ENCODE peak calls at places on chromosome 22, in ten cellular contexts. K, E, O, T, G, L, S, Y, F and U are unnamed samples.

GRCh38 chr22:27885977-27886842 is 32.8 kb downstream of the PITPNB start:
- DNase-seq in K (no peak), E (peak; percentile 85), O (peak; percentile 61), T (peak; percentile 10), G (peak; percentile 65), L (peak; percentile 72), S (peak; percentile 78), Y (peak; percentile 23), F (peak; percentile 58), U (peak; percentile 90)

GRCh38 chr22:27625769-27626674 is 175.5 kb downstream of the MN1 start:
- DNase-seq in K (no peak), E (no peak), O (no peak), T (no peak), G (no peak), L (no peak), S (no peak), Y (no peak), F (no peak), U (no peak)

GRCh38 chr22:50673231-50674126 is 856 bp downstream of the SHANK3 start:
- DNase-seq in K (no peak), E (no peak), O (peak; percentile 62), T (no peak), G (peak; percentile 60), L (no peak), S (no peak), Y (no peak), F (peak; percentile 16), U (no peak)

GRCh38 chr22:19884954-19885751 is 30.5 kb upstream of the GNB1L start:
- DNase-seq in K (no peak), E (no peak), O (no peak), T (no peak), G (peak; percentile 45), L (no peak), S (no peak), Y (no peak), F (no peak), U (no peak)

GRCh38 chr22:31605851-31606585 is 56.0 kb downstream of the PISD start:
- DNase-seq in K (no peak), E (no peak), O (no peak), T (no peak), G (no peak), L (no peak), S (no peak), Y (no peak), F (peak; percentile 56), U (no peak)

GRCh38 chr22:50115693-50116092 is 25.9 kb downstream of the MOV10L1 start:
- DNase-seq in K (peak; percentile 24), E (peak; percentile 28), O (no peak), T (no peak), G (no peak), L (peak; percentile 65), S (no peak), Y (no peak), F (peak; percentile 35), U (peak; percentile 65)

GRCh38 chr22:47389201-47389600 is 626.8 kb downstream of the TBC1D22A start:
- DNase-seq in K (no peak), E (no peak), O (no peak), T (no peak), G (no peak), L (no peak), S (no peak), Y (no peak), F (no peak), U (no peak)

GRCh38 chr22:42993651-42994275 is 21.2 kb downstream of the PACSIN2 start:
- DNase-seq in K (no peak), E (peak; percentile 51), O (no peak), T (peak; percentile 73), G (no peak), L (peak; percentile 63), S (peak; percentile 48), Y (no peak), F (no peak), U (peak; percentile 59)

GRCh38 chr22:49671331-49672012 is 156.2 kb downstream of the BRD1 start:
- DNase-seq in K (no peak), E (no peak), O (peak; percentile 40), T (no peak), G (peak; percentile 44), L (no peak), S (no peak), Y (no peak), F (no peak), U (no peak)

GRCh38 chr22:39906207-39906606 is 5.3 kb downstream of the GRAP2 start:
- DNase-seq in K (no peak), E (no peak), O (peak; percentile 34), T (no peak), G (no peak), L (no peak), S (no peak), Y (no peak), F (no peak), U (no peak)

GRCh38 chr22:39907605-39908097 is 6.8 kb downstream of the GRAP2 start:
- DNase-seq in K (no peak), E (no peak), O (no peak), T (no peak), G (no peak), L (no peak), S (no peak), Y (no peak), F (no peak), U (no peak)

GRCh38 chr22:39905686-39906085 is 4.8 kb downstream of the GRAP2 start:
- DNase-seq in K (no peak), E (no peak), O (no peak), T (no peak), G (no peak), L (no peak), S (no peak), Y (no peak), F (no peak), U (no peak)

GRCh38 chr22:39908121-39908520 is 7.2 kb downstream of the GRAP2 start:
- DNase-seq in K (no peak), E (no peak), O (peak; percentile 21), T (no peak), G (no peak), L (no peak), S (no peak), Y (no peak), F (no peak), U (no peak)

DNA sequence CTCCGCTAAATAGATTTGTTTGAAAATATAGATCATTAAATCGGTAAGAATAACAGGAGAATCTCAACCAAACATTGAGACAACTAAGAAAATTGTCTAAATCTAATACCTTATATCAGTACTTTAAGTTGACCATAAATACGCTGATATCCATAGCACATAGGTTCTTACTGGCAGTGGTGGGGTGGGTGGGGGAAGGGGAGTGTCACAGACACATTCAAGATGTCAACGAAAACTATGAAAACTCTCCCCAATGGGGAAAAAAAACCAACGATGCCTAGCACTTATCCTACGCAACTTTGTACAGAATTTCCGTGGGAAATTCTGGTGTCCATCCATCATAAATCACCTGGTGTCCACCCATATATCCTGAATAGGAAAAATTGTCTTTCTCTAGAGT is 6.2 kb downstream of the GRAP2 start:
- DNase-seq in K (no peak), E (no peak), O (no peak), T (no peak), G (no peak), L (no peak), S (no peak), Y (no peak), F (no peak), U (no peak)
- TF ChIP-seq CTCF in K (no peak), E (no peak), O (no peak), T (no peak), G (no peak), L (no peak), S (no peak), Y (no peak), F (no peak), U (no peak)

GRCh38 chr22:29309332-29310064 is 3.0 kb downstream of the GAS2L1 start:
- DNase-seq in K (peak; percentile 75), E (no peak), O (no peak), T (no peak), G (peak; percentile 48), L (no peak), S (peak; percentile 28), Y (no peak), F (no peak), U (no peak)
- H3K4me3 ChIP-seq in K (peak overlapping the region; percentile 63), E (peak overlapping the region; percentile 22), O (no peak overlapping the region), T (no peak overlapping the region), G (no peak overlapping the region), L (no peak overlapping the region), S (peak overlapping the region; percentile 29), Y (peak overlapping the region; percentile 94), F (no peak overlapping the region), U (peak overlapping the region; percentile 9)

GRCh38 chr22:28935713-28936112 is 52.3 kb downstream of the ZNRF3 start:
- DNase-seq in K (no peak), E (no peak), O (no peak), T (no peak), G (no peak), L (no peak), S (no peak), Y (no peak), F (no peak), U (no peak)
- TF ChIP-seq CTCF in K (no peak), E (peak; percentile 44), O (peak; percentile 36), T (no peak), G (peak; percentile 67), L (peak; percentile 33), S (peak; percentile 27), Y (no peak), F (no peak), U (peak; percentile 40)

DNA sequence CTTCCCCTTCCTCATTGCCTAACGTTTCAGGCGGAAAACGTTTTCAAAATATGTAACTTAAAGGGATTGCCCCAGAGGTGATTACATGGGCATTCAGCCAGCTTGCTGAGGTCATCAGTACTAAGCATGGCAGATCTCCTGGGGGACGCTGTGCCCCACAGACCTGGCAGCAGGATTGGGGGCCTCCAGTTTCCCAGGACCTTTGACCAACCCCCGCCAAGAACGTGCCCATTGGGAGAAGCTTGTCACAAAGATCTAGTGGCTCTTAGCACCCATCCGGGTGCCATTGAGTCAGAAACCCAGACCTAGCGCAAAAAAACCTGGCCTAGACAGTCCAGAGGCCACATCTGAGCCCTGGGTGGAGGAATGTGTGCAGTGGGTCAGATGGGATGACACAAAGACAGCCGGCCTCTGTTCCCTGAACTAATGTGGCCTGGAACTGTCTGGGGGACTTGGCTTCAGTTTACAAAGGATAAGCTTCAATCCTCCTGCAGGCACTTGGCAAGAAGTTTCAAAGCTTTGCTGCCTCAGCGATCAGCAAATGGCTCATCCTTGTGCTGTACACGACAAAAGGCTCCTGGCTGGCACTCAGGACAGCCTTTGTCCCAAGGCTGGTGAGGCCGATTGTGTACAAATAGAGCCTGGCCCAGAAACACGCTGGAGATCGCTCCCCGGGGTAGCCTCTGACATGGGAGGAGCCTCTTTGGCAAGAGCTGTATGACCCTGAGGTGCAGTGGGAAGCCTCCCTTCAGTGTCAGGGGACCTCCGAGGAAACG is 9.5 kb downstream of the C1QTNF6 start:
- DNase-seq in K (no peak), E (peak; percentile 51), O (peak; percentile 85), T (peak; percentile 69), G (no peak), L (peak; percentile 66), S (no peak), Y (peak; percentile 44), F (peak; percentile 55), U (peak; percentile 67)
- H3K4me3 ChIP-seq in K (no peak overlapping the region), E (no peak overlapping the region), O (no peak overlapping the region), T (no peak overlapping the region), G (no peak overlapping the region), L (no peak overlapping the region), S (no peak overlapping the region), Y (no peak overlapping the region), F (no peak overlapping the region), U (no peak overlapping the region)